ENCODE peak calls at places on chromosomes 5 and 9, in five cellular contexts. One of them, this sample, is unnamed.

GRCh38 chr9:133994359-133995011 is 2.4 kb upstream of the VAV2 start:
- DNase-seq in Panc1: no peak
- DNase-seq in GM20000: peak
- DNase-seq in HCT116: peak
- DNase-seq in upper lobe of right lung: peak
- DNase-seq in this sample: no peak

GRCh38 chr5:131224387-131225191 is 39.3 kb upstream of the CDC42SE2 start:
- DNase-seq in Panc1: no peak
- DNase-seq in GM20000: peak
- DNase-seq in HCT116: no peak
- DNase-seq in upper lobe of right lung: no peak
- DNase-seq in this sample: no peak

GRCh38 chr9:88387733-88388202 is 476 bp upstream of the SPIN1 start:
- DNase-seq in Panc1: no peak
- DNase-seq in GM20000: no peak
- DNase-seq in HCT116: peak
- DNase-seq in upper lobe of right lung: peak
- DNase-seq in this sample: peak

GRCh38 chr5:3886521-3887461 is 291.2 kb downstream of the IRX1 start:
- DNase-seq in Panc1: no peak
- DNase-seq in GM20000: no peak
- DNase-seq in HCT116: no peak
- DNase-seq in upper lobe of right lung: no peak
- DNase-seq in this sample: no peak

GRCh38 chr9:33254211-33254610 is 10.3 kb downstream of the BAG1 start:
- DNase-seq in Panc1: no peak
- DNase-seq in GM20000: no peak
- DNase-seq in HCT116: no peak
- DNase-seq in upper lobe of right lung: no peak
- DNase-seq in this sample: no peak

GRCh38 chr9:84966876-84967830 is 297.6 kb downstream of the NTRK2 start:
- DNase-seq in Panc1: no peak
- DNase-seq in GM20000: peak
- DNase-seq in HCT116: no peak
- DNase-seq in upper lobe of right lung: no peak
- DNase-seq in this sample: no peak

GRCh38 chr5:43210570-43210969 is 18.5 kb downstream of the NIM1K start:
- DNase-seq in Panc1: no peak
- DNase-seq in GM20000: no peak
- DNase-seq in HCT116: no peak
- DNase-seq in upper lobe of right lung: no peak
- DNase-seq in this sample: no peak

GRCh38 chr9:69019808-69020207 is 5.9 kb upstream of the PRKACG start:
- DNase-seq in Panc1: no peak
- DNase-seq in GM20000: no peak
- DNase-seq in HCT116: no peak
- DNase-seq in upper lobe of right lung: no peak
- DNase-seq in this sample: no peak

GRCh38 chr9:133119461-133120342 is 1.3 kb downstream of the RALGDS start:
- DNase-seq in Panc1: no peak
- DNase-seq in GM20000: no peak
- DNase-seq in HCT116: no peak
- DNase-seq in upper lobe of right lung: no peak
- DNase-seq in this sample: no peak

GRCh38 chr5:43171441-43171840 is 20.6 kb upstream of the NIM1K start:
- DNase-seq in Panc1: no peak
- DNase-seq in GM20000: no peak
- DNase-seq in HCT116: no peak
- DNase-seq in upper lobe of right lung: no peak
- DNase-seq in this sample: no peak

GRCh38 chr9:110936719-110937452 is 101.4 kb downstream of the LPAR1 start:
- DNase-seq in Panc1: no peak
- DNase-seq in GM20000: no peak
- DNase-seq in HCT116: no peak
- DNase-seq in upper lobe of right lung: no peak
- DNase-seq in this sample: no peak

GRCh38 chr9:13719410-13719809 is 439.9 kb upstream of the MPDZ start:
- DNase-seq in Panc1: no peak
- DNase-seq in GM20000: no peak
- DNase-seq in HCT116: no peak
- DNase-seq in upper lobe of right lung: no peak
- DNase-seq in this sample: no peak

GRCh38 chr5:108375768-108376167 is 6.1 kb downstream of the FBXL17 start:
- DNase-seq in Panc1: no peak
- DNase-seq in GM20000: no peak
- DNase-seq in HCT116: no peak
- DNase-seq in upper lobe of right lung: no peak
- DNase-seq in this sample: no peak

GRCh38 chr5:10021248-10021647 is 228.4 kb downstream of the ATPSCKMT start:
- DNase-seq in Panc1: no peak
- DNase-seq in GM20000: no peak
- DNase-seq in HCT116: no peak
- DNase-seq in upper lobe of right lung: no peak
- DNase-seq in this sample: no peak
- TF ChIP-seq CTCF in Panc1: no peak
- TF ChIP-seq CTCF in GM20000: no peak
- TF ChIP-seq CTCF in HCT116: peak
- TF ChIP-seq CTCF in upper lobe of right lung: no peak
- TF ChIP-seq CTCF in this sample: no peak

DNA sequence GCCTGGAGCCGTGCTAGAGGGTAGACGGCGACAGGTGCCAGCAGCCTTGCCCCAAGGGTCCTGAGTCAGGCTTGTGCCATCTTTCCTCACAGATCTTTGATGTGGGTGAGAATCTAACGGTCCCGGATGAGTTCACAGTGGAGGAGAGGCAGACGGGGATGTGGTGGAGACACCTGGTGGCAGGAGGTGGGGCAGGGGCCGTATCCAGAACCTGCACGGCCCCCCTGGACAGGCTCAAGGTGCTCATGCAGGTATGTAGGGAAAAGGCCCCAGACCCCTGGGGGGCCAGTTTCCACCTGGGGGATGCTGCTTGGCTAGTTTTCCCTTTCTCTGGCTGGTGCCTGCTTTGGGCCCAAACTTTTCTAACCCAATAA is 24.0 kb downstream of the PTGES2 start:
- DNase-seq in Panc1: no peak
- DNase-seq in GM20000: no peak
- DNase-seq in HCT116: no peak
- DNase-seq in upper lobe of right lung: no peak
- DNase-seq in this sample: no peak
- TF ChIP-seq CTCF in Panc1: no peak
- TF ChIP-seq CTCF in GM20000: no peak
- TF ChIP-seq CTCF in HCT116: peak
- TF ChIP-seq CTCF in upper lobe of right lung: peak
- TF ChIP-seq CTCF in this sample: no peak

GRCh38 chr9:100366121-100366520 is 13.4 kb upstream of the TEX10 start:
- DNase-seq in Panc1: no peak
- DNase-seq in GM20000: no peak
- DNase-seq in HCT116: no peak
- DNase-seq in upper lobe of right lung: no peak
- DNase-seq in this sample: no peak
- TF ChIP-seq CTCF in Panc1: no peak
- TF ChIP-seq CTCF in GM20000: no peak
- TF ChIP-seq CTCF in HCT116: no peak
- TF ChIP-seq CTCF in upper lobe of right lung: no peak
- TF ChIP-seq CTCF in this sample: no peak

GRCh38 chr5:32174011-32174866 is at the start of gene GOLPH3:
- DNase-seq in Panc1: no peak
- DNase-seq in GM20000: peak
- DNase-seq in HCT116: peak
- DNase-seq in upper lobe of right lung: peak
- DNase-seq in this sample: peak
- TF ChIP-seq CTCF in Panc1: no peak
- TF ChIP-seq CTCF in GM20000: no peak
- TF ChIP-seq CTCF in HCT116: no peak
- TF ChIP-seq CTCF in upper lobe of right lung: peak
- TF ChIP-seq CTCF in this sample: no peak

GRCh38 chr9:105360344-105360743 is 87.5 kb upstream of the FSD1L start:
- DNase-seq in Panc1: no peak
- DNase-seq in GM20000: no peak
- DNase-seq in HCT116: no peak
- DNase-seq in upper lobe of right lung: no peak
- DNase-seq in this sample: no peak
- TF ChIP-seq CTCF in Panc1: peak
- TF ChIP-seq CTCF in GM20000: no peak
- TF ChIP-seq CTCF in HCT116: no peak
- TF ChIP-seq CTCF in upper lobe of right lung: no peak
- TF ChIP-seq CTCF in this sample: no peak

GRCh38 chr5:55231029-55231475 is 2.4 kb downstream of the CCNO start:
- DNase-seq in Panc1: no peak
- DNase-seq in GM20000: no peak
- DNase-seq in HCT116: no peak
- DNase-seq in upper lobe of right lung: no peak
- DNase-seq in this sample: no peak

GRCh38 chr5:55232194-55232984 is 1.0 kb downstream of the CCNO start:
- DNase-seq in Panc1: no peak
- DNase-seq in GM20000: peak
- DNase-seq in HCT116: peak
- DNase-seq in upper lobe of right lung: no peak
- DNase-seq in this sample: no peak

GRCh38 chr5:55232985-55233928 is at the start of gene CCNO:
- DNase-seq in Panc1: no peak
- DNase-seq in GM20000: peak
- DNase-seq in HCT116: peak
- DNase-seq in upper lobe of right lung: peak
- DNase-seq in this sample: peak

GRCh38 chr5:55230086-55230629 is 3.0 kb upstream of the MCIDAS start:
- DNase-seq in Panc1: no peak
- DNase-seq in GM20000: peak
- DNase-seq in HCT116: no peak
- DNase-seq in upper lobe of right lung: no peak
- DNase-seq in this sample: no peak

DNA sequence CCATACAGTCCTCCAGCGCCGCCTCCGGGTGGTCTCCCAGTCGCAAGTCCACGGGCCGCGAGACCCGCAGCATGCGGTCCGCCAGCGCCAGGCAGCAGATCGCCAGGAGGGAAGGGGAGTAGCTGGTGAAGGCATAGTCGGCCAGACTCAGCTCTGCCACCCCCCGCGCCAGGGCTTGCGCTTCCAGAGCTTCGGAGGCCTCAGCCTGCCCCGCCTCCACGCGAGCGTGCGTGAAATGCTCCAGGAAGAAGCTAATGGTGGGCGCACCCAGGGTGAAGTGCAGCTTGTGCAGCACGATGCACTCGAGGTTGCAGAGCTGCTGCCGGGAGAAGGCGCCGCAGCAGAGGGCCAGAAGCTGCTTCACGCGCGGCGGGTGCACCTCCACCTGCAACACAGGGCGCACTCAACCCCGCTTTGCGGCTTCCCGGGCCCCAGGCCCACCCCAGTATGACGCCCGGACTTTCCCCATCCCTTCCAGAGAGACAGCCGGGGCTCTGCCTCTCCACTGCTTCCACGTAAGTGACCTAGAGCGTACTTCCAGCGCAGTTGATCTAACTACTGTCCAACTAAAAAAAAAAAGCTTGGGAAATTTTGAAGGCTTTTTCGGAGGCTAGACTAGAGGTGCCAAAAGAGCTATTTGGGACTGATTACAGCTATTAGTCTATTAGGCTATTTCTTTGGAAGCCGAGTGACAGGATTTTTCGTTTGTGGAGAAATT is 1.8 kb downstream of the CCNO start:
- DNase-seq in Panc1: no peak
- DNase-seq in GM20000: peak
- DNase-seq in HCT116: no peak
- DNase-seq in upper lobe of right lung: no peak
- DNase-seq in this sample: no peak
- TF ChIP-seq CTCF in Panc1: no peak
- TF ChIP-seq CTCF in GM20000: no peak
- TF ChIP-seq CTCF in HCT116: no peak
- TF ChIP-seq CTCF in upper lobe of right lung: no peak
- TF ChIP-seq CTCF in this sample: no peak

GRCh38 chr5:114065942-114066341 is 295.9 kb upstream of the KCNN2 start:
- DNase-seq in Panc1: no peak
- DNase-seq in GM20000: no peak
- DNase-seq in HCT116: no peak
- DNase-seq in upper lobe of right lung: no peak
- DNase-seq in this sample: no peak

GRCh38 chr5:114062940-114063867 is 298.7 kb upstream of the KCNN2 start:
- DNase-seq in Panc1: no peak
- DNase-seq in GM20000: no peak
- DNase-seq in HCT116: no peak
- DNase-seq in upper lobe of right lung: no peak
- DNase-seq in this sample: no peak
- TF ChIP-seq CTCF in Panc1: no peak
- TF ChIP-seq CTCF in GM20000: no peak
- TF ChIP-seq CTCF in HCT116: no peak
- TF ChIP-seq CTCF in upper lobe of right lung: no peak
- TF ChIP-seq CTCF in this sample: no peak

GRCh38 chr9:96418074-96418919 is at the start of gene ZNF367:
- DNase-seq in Panc1: peak
- DNase-seq in GM20000: peak
- DNase-seq in HCT116: peak
- DNase-seq in upper lobe of right lung: peak
- DNase-seq in this sample: peak

GRCh38 chr9:96417610-96418073 is 528 bp downstream of the ZNF367 start:
- DNase-seq in Panc1: no peak
- DNase-seq in GM20000: no peak
- DNase-seq in HCT116: no peak
- DNase-seq in upper lobe of right lung: peak
- DNase-seq in this sample: peak

GRCh38 chr9:96418920-96419690 is 935 bp upstream of the ZNF367 start:
- DNase-seq in Panc1: peak
- DNase-seq in GM20000: peak
- DNase-seq in HCT116: no peak
- DNase-seq in upper lobe of right lung: peak
- DNase-seq in this sample: peak

GRCh38 chr9:96419691-96419969 is 1.5 kb upstream of the ZNF367 start:
- DNase-seq in Panc1: no peak
- DNase-seq in GM20000: no peak
- DNase-seq in HCT116: no peak
- DNase-seq in upper lobe of right lung: no peak
- DNase-seq in this sample: no peak

DNA sequence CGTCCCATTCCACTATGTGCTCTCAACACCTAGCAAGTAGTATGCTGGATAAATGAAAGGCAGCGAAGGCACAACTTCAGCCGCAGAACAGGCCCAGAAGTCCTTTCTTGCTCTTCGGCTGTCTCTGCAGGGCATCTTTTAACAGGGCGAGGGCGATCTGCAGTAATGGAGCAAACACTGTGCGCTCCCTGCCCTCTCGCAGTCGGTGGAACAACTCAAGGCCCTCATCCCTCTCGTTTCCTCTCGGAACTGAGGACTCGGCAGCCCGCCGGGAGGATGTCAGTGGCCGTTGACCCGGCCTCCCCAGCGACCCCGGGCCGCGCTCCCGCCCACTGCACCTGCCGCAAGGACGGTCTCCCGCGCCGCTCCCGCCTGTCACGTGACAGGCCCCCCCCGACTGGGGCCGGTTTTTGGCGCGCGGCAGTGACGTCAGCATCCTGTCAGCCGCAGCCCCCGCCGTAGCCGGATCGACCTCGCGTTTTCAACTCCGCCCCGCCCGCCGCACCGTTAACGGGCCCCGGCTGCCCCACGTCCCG is 1.1 kb downstream of the ZNF367 start:
- DNase-seq in Panc1: peak
- DNase-seq in GM20000: peak
- DNase-seq in HCT116: peak
- DNase-seq in upper lobe of right lung: peak
- DNase-seq in this sample: peak
- TF ChIP-seq CTCF in Panc1: no peak
- TF ChIP-seq CTCF in GM20000: no peak
- TF ChIP-seq CTCF in HCT116: no peak
- TF ChIP-seq CTCF in upper lobe of right lung: peak
- TF ChIP-seq CTCF in this sample: no peak